ENCODE peak calls at places on chromosomes 11 and 22, in ten cellular contexts. One of them, this sample, is unnamed.

GRCh38 chr11:36498721-36499120 is 11.4 kb downstream of the TRAF6 start:
- DNase-seq in AG04449: no peak
- DNase-seq in WTC11: no peak
- DNase-seq in GM04503: no peak
- DNase-seq in IMR-90: no peak
- DNase-seq in HCEC 1CT: no peak
- DNase-seq in Panc1: no peak
- DNase-seq in H4: no peak
- DNase-seq in mesendoderm: no peak
- DNase-seq in progenitor cell of endocrine pancreas: no peak
- DNase-seq in this sample: no peak

GRCh38 chr11:2541881-2542361 is 97.1 kb downstream of the KCNQ1 start:
- DNase-seq in AG04449: no peak
- DNase-seq in WTC11: no peak
- DNase-seq in GM04503: no peak
- DNase-seq in IMR-90: no peak
- DNase-seq in HCEC 1CT: no peak
- DNase-seq in Panc1: no peak
- DNase-seq in H4: no peak
- DNase-seq in mesendoderm: no peak
- DNase-seq in progenitor cell of endocrine pancreas: no peak
- DNase-seq in this sample: no peak

GRCh38 chr22:30221121-30221992 is 25.2 kb downstream of the LIF start:
- DNase-seq in AG04449: no peak
- DNase-seq in WTC11: no peak
- DNase-seq in GM04503: no peak
- DNase-seq in IMR-90: no peak
- DNase-seq in HCEC 1CT: no peak
- DNase-seq in Panc1: no peak
- DNase-seq in H4: no peak
- DNase-seq in mesendoderm: no peak
- DNase-seq in progenitor cell of endocrine pancreas: no peak
- DNase-seq in this sample: no peak

GRCh38 chr22:49957826-49958461 is 2.6 kb upstream of the PIM3 start:
- DNase-seq in AG04449: no peak
- DNase-seq in WTC11: no peak
- DNase-seq in GM04503: no peak
- DNase-seq in IMR-90: no peak
- DNase-seq in HCEC 1CT: no peak
- DNase-seq in Panc1: no peak
- DNase-seq in H4: no peak
- DNase-seq in mesendoderm: no peak
- DNase-seq in progenitor cell of endocrine pancreas: no peak
- DNase-seq in this sample: no peak

GRCh38 chr11:118572914-118573550 is 823 bp downstream of the ARCN1 start:
- DNase-seq in AG04449: no peak
- DNase-seq in WTC11: no peak
- DNase-seq in GM04503: no peak
- DNase-seq in IMR-90: peak
- DNase-seq in HCEC 1CT: peak
- DNase-seq in Panc1: no peak
- DNase-seq in H4: peak
- DNase-seq in mesendoderm: peak
- DNase-seq in progenitor cell of endocrine pancreas: no peak
- DNase-seq in this sample: peak

GRCh38 chr11:123061403-123062157 is at the start of gene HSPA8:
- DNase-seq in AG04449: no peak
- DNase-seq in WTC11: no peak
- DNase-seq in GM04503: no peak
- DNase-seq in IMR-90: peak
- DNase-seq in HCEC 1CT: peak
- DNase-seq in Panc1: no peak
- DNase-seq in H4: peak
- DNase-seq in mesendoderm: peak
- DNase-seq in progenitor cell of endocrine pancreas: peak
- DNase-seq in this sample: peak

GRCh38 chr11:121553806-121554205 is 101.0 kb upstream of the SORL1-AS1 start:
- DNase-seq in AG04449: no peak
- DNase-seq in WTC11: no peak
- DNase-seq in GM04503: no peak
- DNase-seq in IMR-90: peak
- DNase-seq in HCEC 1CT: no peak
- DNase-seq in Panc1: peak
- DNase-seq in H4: peak
- DNase-seq in mesendoderm: no peak
- DNase-seq in progenitor cell of endocrine pancreas: no peak
- DNase-seq in this sample: peak

GRCh38 chr11:93248602-93249001 is 50.8 kb upstream of the SLC36A4 start:
- DNase-seq in AG04449: no peak
- DNase-seq in WTC11: no peak
- DNase-seq in GM04503: no peak
- DNase-seq in IMR-90: peak
- DNase-seq in HCEC 1CT: peak
- DNase-seq in Panc1: no peak
- DNase-seq in H4: no peak
- DNase-seq in mesendoderm: no peak
- DNase-seq in progenitor cell of endocrine pancreas: no peak
- DNase-seq in this sample: peak

GRCh38 chr11:116946414-116946813 is 109.0 kb upstream of the APOA1 start:
- DNase-seq in AG04449: no peak
- DNase-seq in WTC11: no peak
- DNase-seq in GM04503: no peak
- DNase-seq in IMR-90: peak
- DNase-seq in HCEC 1CT: no peak
- DNase-seq in Panc1: no peak
- DNase-seq in H4: no peak
- DNase-seq in mesendoderm: no peak
- DNase-seq in progenitor cell of endocrine pancreas: no peak
- DNase-seq in this sample: no peak

GRCh38 chr22:17563936-17564391 is 666 bp downstream of the SLC25A18 start:
- DNase-seq in AG04449: no peak
- DNase-seq in WTC11: no peak
- DNase-seq in GM04503: peak
- DNase-seq in IMR-90: peak
- DNase-seq in HCEC 1CT: peak
- DNase-seq in Panc1: no peak
- DNase-seq in H4: no peak
- DNase-seq in mesendoderm: no peak
- DNase-seq in progenitor cell of endocrine pancreas: no peak
- DNase-seq in this sample: no peak

GRCh38 chr11:6864436-6864835 is 1.6 kb downstream of the OR10A2 start:
- DNase-seq in AG04449: no peak
- DNase-seq in WTC11: no peak
- DNase-seq in GM04503: no peak
- DNase-seq in IMR-90: peak
- DNase-seq in HCEC 1CT: peak
- DNase-seq in Panc1: no peak
- DNase-seq in H4: no peak
- DNase-seq in mesendoderm: no peak
- DNase-seq in progenitor cell of endocrine pancreas: no peak
- DNase-seq in this sample: no peak

GRCh38 chr11:134120921-134121526 is 52.2 kb downstream of the JAM3 start:
- DNase-seq in AG04449: no peak
- DNase-seq in WTC11: no peak
- DNase-seq in GM04503: no peak
- DNase-seq in IMR-90: peak
- DNase-seq in HCEC 1CT: peak
- DNase-seq in Panc1: no peak
- DNase-seq in H4: peak
- DNase-seq in mesendoderm: peak
- DNase-seq in progenitor cell of endocrine pancreas: no peak
- DNase-seq in this sample: no peak

GRCh38 chr11:93059074-93059957 is 89.9 kb downstream of the MTNR1B start:
- DNase-seq in AG04449: no peak
- DNase-seq in WTC11: no peak
- DNase-seq in GM04503: no peak
- DNase-seq in IMR-90: peak
- DNase-seq in HCEC 1CT: peak
- DNase-seq in Panc1: no peak
- DNase-seq in H4: peak
- DNase-seq in mesendoderm: peak
- DNase-seq in progenitor cell of endocrine pancreas: no peak
- DNase-seq in this sample: peak

GRCh38 chr11:63641727-63642126 is 27.5 kb upstream of the PLAAT3 start:
- DNase-seq in AG04449: no peak
- DNase-seq in WTC11: no peak
- DNase-seq in GM04503: no peak
- DNase-seq in IMR-90: peak
- DNase-seq in HCEC 1CT: peak
- DNase-seq in Panc1: no peak
- DNase-seq in H4: no peak
- DNase-seq in mesendoderm: no peak
- DNase-seq in progenitor cell of endocrine pancreas: no peak
- DNase-seq in this sample: no peak

GRCh38 chr11:134412508-134413333 is 679 bp upstream of the B3GAT1 start:
- DNase-seq in AG04449: no peak
- DNase-seq in WTC11: peak
- DNase-seq in GM04503: no peak
- DNase-seq in IMR-90: no peak
- DNase-seq in HCEC 1CT: no peak
- DNase-seq in Panc1: no peak
- DNase-seq in H4: peak
- DNase-seq in mesendoderm: peak
- DNase-seq in progenitor cell of endocrine pancreas: peak
- DNase-seq in this sample: no peak

GRCh38 chr11:116207349-116207748 is 565.4 kb downstream of the BUD13 start:
- DNase-seq in AG04449: no peak
- DNase-seq in WTC11: no peak
- DNase-seq in GM04503: no peak
- DNase-seq in IMR-90: no peak
- DNase-seq in HCEC 1CT: no peak
- DNase-seq in Panc1: no peak
- DNase-seq in H4: no peak
- DNase-seq in mesendoderm: no peak
- DNase-seq in progenitor cell of endocrine pancreas: no peak
- DNase-seq in this sample: no peak

GRCh38 chr22:47605886-47606285 is 843.4 kb downstream of the TBC1D22A start:
- DNase-seq in AG04449: no peak
- DNase-seq in WTC11: no peak
- DNase-seq in GM04503: no peak
- DNase-seq in IMR-90: no peak
- DNase-seq in HCEC 1CT: no peak
- DNase-seq in Panc1: no peak
- DNase-seq in H4: no peak
- DNase-seq in mesendoderm: no peak
- DNase-seq in progenitor cell of endocrine pancreas: no peak
- DNase-seq in this sample: no peak

GRCh38 chr22:29695129-29695926 is 24.5 kb upstream of the CABP7 start:
- DNase-seq in AG04449: no peak
- DNase-seq in WTC11: no peak
- DNase-seq in GM04503: no peak
- DNase-seq in IMR-90: no peak
- DNase-seq in HCEC 1CT: no peak
- DNase-seq in Panc1: no peak
- DNase-seq in H4: no peak
- DNase-seq in mesendoderm: no peak
- DNase-seq in progenitor cell of endocrine pancreas: no peak
- DNase-seq in this sample: peak

This sample was measured in epithelial cell of esophagus.